ENCODE peak calls at places on chromosome 18, in five cellular contexts. One of them, this sample, is unnamed. For H3F3A, the result is how much of the 10 kb centered on the place peaks cover.

GRCh38 chr18:41771971-41772370 is 183.1 kb upstream of the PIK3C3 start:
- DNase-seq in PC-9: peak
- DNase-seq in GM23248: no peak
- DNase-seq in GM23338: no peak
- DNase-seq in PC-3: no peak
- DNase-seq in this sample: no peak

GRCh38 chr18:74840492-74841167 is 243.0 kb downstream of the ZNF407 start:
- DNase-seq in GM23338: no peak
- DNase-seq in GM23248: peak
- DNase-seq in PC-3: peak
- DNase-seq in PC-9: peak
- DNase-seq in this sample: no peak

GRCh38 chr18:62802523-62802922 is 87.2 kb downstream of the PHLPP1 start:
- DNase-seq in PC-3: no peak
- DNase-seq in PC-9: no peak
- DNase-seq in GM23248: no peak
- DNase-seq in GM23338: no peak
- DNase-seq in this sample: no peak

GRCh38 chr18:34084635-34085034 is 140.1 kb downstream of the NOL4 start:
- DNase-seq in PC-9: no peak
- DNase-seq in GM23248: no peak
- DNase-seq in PC-3: no peak
- DNase-seq in GM23338: no peak
- DNase-seq in this sample: no peak

GRCh38 chr18:74402806-74403433 is 54.2 kb downstream of the DIPK1C start:
- DNase-seq in PC-9: no peak
- DNase-seq in GM23248: no peak
- DNase-seq in PC-3: no peak
- DNase-seq in GM23338: peak
- DNase-seq in this sample: peak

GRCh38 chr18:54358495-54358793 is 738 bp downstream of the C18orf54 start:
- DNase-seq in PC-9: peak
- DNase-seq in GM23248: peak
- DNase-seq in PC-3: peak
- DNase-seq in GM23338: no peak
- DNase-seq in this sample: no peak

GRCh38 chr18:36636237-36636792 is 192.5 kb downstream of the TPGS2 start:
- DNase-seq in GM23248: no peak
- DNase-seq in PC-3: no peak
- DNase-seq in GM23338: no peak
- DNase-seq in PC-9: no peak
- DNase-seq in this sample: no peak

GRCh38 chr18:61628085-61628484 is 264.7 kb downstream of the RNF152 start:
- DNase-seq in GM23248: peak
- DNase-seq in PC-9: no peak
- DNase-seq in GM23338: no peak
- DNase-seq in PC-3: peak
- DNase-seq in this sample: no peak

GRCh38 chr18:65725421-65726050 is 25.3 kb upstream of the CDH7 start:
- DNase-seq in PC-3: peak
- DNase-seq in GM23248: no peak
- DNase-seq in GM23338: peak
- DNase-seq in PC-9: no peak
- DNase-seq in this sample: peak

GRCh38 chr18:13137041-13137938 is 81.3 kb upstream of the LDLRAD4 start:
- DNase-seq in PC-9: no peak
- DNase-seq in PC-3: no peak
- DNase-seq in GM23338: peak
- DNase-seq in GM23248: peak
- DNase-seq in this sample: peak

GRCh38 chr18:25348361-25349130 is 3.4 kb downstream of the ZNF521 start:
- DNase-seq in PC-9: no peak
- DNase-seq in GM23338: no peak
- DNase-seq in GM23248: no peak
- DNase-seq in PC-3: no peak
- DNase-seq in this sample: no peak

GRCh38 chr18:74896390-74896991 is 298.8 kb downstream of the ZNF407 start:
- DNase-seq in GM23338: peak
- DNase-seq in PC-9: peak
- DNase-seq in GM23248: peak
- DNase-seq in PC-3: peak
- DNase-seq in this sample: peak

GRCh38 chr18:67977067-67977616 is 460.6 kb upstream of the DSEL start:
- DNase-seq in PC-9: no peak
- DNase-seq in GM23248: no peak
- DNase-seq in PC-3: no peak
- DNase-seq in GM23338: no peak
- DNase-seq in this sample: no peak

GRCh38 chr18:11405804-11406203 is 203.6 kb upstream of the SLC35G4 start:
- DNase-seq in PC-3: no peak
- DNase-seq in GM23338: no peak
- DNase-seq in GM23248: no peak
- DNase-seq in PC-9: no peak
- DNase-seq in this sample: no peak

GRCh38 chr18:9736942-9737813 is 29.1 kb downstream of the RAB31 start:
- DNase-seq in GM23248: peak
- DNase-seq in PC-9: peak
- DNase-seq in GM23338: no peak
- DNase-seq in PC-3: peak
- DNase-seq in this sample: no peak

GRCh38 chr18:35409921-35410320 is 32.8 kb upstream of the ZNF396 start:
- DNase-seq in PC-9: no peak
- DNase-seq in PC-3: peak
- DNase-seq in GM23248: peak
- DNase-seq in GM23338: no peak
- DNase-seq in this sample: no peak

GRCh38 chr18:35410561-35410960 is 33.4 kb upstream of the ZNF396 start:
- DNase-seq in GM23338: no peak
- DNase-seq in PC-9: no peak
- DNase-seq in PC-3: no peak
- DNase-seq in GM23248: no peak
- DNase-seq in this sample: no peak

GRCh38 chr18:35415511-35416427 is 38.6 kb upstream of the ZNF396 start:
- DNase-seq in PC-3: no peak
- DNase-seq in PC-9: no peak
- DNase-seq in GM23248: peak
- DNase-seq in GM23338: no peak
- DNase-seq in this sample: no peak

GRCh38 chr18:35417223-35417622 is 40.1 kb upstream of the ZNF396 start:
- DNase-seq in GM23248: no peak
- DNase-seq in GM23338: no peak
- DNase-seq in PC-9: no peak
- DNase-seq in PC-3: no peak
- DNase-seq in this sample: no peak

GRCh38 chr18:35413163-35413511 is 36.0 kb upstream of the ZNF396 start:
- DNase-seq in GM23338: no peak
- DNase-seq in GM23248: no peak
- DNase-seq in PC-3: no peak
- DNase-seq in PC-9: no peak
- DNase-seq in this sample: no peak
- H3F3A ChIP-seq in GM23338: under half
- H3F3A ChIP-seq in GM23248: under half
- H3F3A ChIP-seq in PC-3: under half
- H3F3A ChIP-seq in PC-9: under half
- H3F3A ChIP-seq in this sample: under half

DNA sequence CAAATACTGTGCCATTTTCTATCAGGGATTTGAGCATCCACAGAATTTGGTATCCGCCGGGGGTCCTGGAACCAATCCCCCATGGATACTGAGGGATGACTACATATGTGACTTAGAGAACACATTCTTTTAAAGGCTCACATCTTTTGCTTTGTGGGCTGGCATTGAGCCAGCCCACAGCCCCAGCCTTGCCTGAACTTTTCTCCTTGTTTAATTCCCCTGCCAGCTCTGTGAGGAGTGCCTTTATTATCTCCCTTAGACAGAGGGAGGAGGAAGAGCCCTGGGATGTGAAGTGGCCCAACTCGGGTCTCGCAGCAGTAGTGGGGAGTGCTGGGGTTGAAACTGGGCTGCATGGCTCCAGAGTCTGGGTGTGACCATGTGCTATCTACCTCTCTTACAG is 7.6 kb downstream of the TTC39C start:
- DNase-seq in PC-3: no peak
- DNase-seq in PC-9: no peak
- DNase-seq in GM23248: peak
- DNase-seq in GM23338: no peak
- DNase-seq in this sample: no peak
- H3K27ac ChIP-seq in PC-3: peak
- H3K27ac ChIP-seq in PC-9: peak
- H3K27ac ChIP-seq in GM23248: no peak
- H3K27ac ChIP-seq in GM23338: peak
- H3K27ac ChIP-seq in this sample: no peak

GRCh38 chr18:58970943-58971799 is 106.5 kb downstream of the ZNF532 start:
- DNase-seq in GM23248: no peak
- DNase-seq in PC-3: no peak
- DNase-seq in GM23338: no peak
- DNase-seq in PC-9: no peak
- DNase-seq in this sample: no peak
- H3F3A ChIP-seq in GM23248: under half
- H3F3A ChIP-seq in PC-3: under half
- H3F3A ChIP-seq in GM23338: under half
- H3F3A ChIP-seq in PC-9: under half
- H3F3A ChIP-seq in this sample: under half

GRCh38 chr18:48376406-48376805 is 32.8 kb downstream of the ZBTB7C start:
- DNase-seq in GM23338: peak
- DNase-seq in PC-3: no peak
- DNase-seq in PC-9: no peak
- DNase-seq in GM23248: no peak
- DNase-seq in this sample: peak

GRCh38 chr18:48371854-48372598 is 37.2 kb downstream of the ZBTB7C start:
- DNase-seq in GM23338: no peak
- DNase-seq in GM23248: no peak
- DNase-seq in PC-9: no peak
- DNase-seq in PC-3: no peak
- DNase-seq in this sample: no peak

GRCh38 chr18:48375150-48375790 is 33.9 kb downstream of the ZBTB7C start:
- DNase-seq in PC-3: no peak
- DNase-seq in PC-9: no peak
- DNase-seq in GM23338: no peak
- DNase-seq in GM23248: no peak
- DNase-seq in this sample: no peak

GRCh38 chr18:48374423-48375149 is 34.6 kb downstream of the ZBTB7C start:
- DNase-seq in GM23248: peak
- DNase-seq in PC-9: no peak
- DNase-seq in PC-3: no peak
- DNase-seq in GM23338: no peak
- DNase-seq in this sample: no peak

DNA sequence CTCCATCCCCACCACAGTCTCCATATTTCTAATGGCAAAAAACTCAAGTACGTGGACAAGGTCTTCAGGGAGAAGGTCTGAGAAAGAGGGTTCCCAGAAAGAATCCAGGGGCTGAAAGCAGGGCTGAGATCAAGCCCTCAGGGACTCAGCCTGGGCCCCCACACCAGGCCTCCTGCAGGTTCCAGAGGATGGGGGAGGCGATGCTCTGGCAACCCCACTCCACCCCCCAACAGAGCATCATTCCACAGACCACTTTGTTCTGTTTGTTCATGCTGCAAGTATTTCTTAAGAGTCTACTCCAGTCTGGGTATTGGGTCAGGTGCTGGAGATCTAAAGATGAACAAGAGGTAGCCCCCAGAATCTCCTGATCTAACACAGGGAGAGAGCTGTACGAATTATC is 32.2 kb downstream of the ZBTB7C start:
- DNase-seq in PC-3: no peak
- DNase-seq in GM23338: no peak
- DNase-seq in PC-9: no peak
- DNase-seq in GM23248: no peak
- DNase-seq in this sample: no peak
- H3K27ac ChIP-seq in PC-3: no peak
- H3K27ac ChIP-seq in GM23338: no peak
- H3K27ac ChIP-seq in PC-9: no peak
- H3K27ac ChIP-seq in GM23248: no peak
- H3K27ac ChIP-seq in this sample: no peak

DNA sequence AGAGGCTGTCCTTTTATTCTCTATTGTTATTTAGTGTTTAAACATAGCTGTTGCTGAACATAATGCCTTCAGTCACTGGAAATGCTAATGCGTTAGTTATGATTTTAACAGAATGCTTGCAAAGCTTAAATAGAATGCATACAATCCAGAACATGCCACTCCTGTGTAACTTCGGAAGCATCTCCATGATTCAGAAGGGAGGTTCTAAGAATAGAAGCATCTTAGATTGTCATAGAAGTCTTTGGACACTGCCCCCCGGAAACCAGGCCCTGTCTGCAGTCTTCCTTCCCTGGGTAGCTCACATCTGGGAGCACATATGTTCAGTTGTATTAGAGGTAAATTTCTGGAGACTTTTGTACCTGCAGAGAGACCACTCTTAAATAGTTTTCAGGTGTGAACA is 73.2 kb downstream of the ZNF532 start:
- DNase-seq in PC-3: no peak
- DNase-seq in PC-9: no peak
- DNase-seq in GM23248: peak
- DNase-seq in GM23338: no peak
- DNase-seq in this sample: no peak
- H3F3A ChIP-seq in PC-3: under half
- H3F3A ChIP-seq in PC-9: under half
- H3F3A ChIP-seq in GM23248: under half
- H3F3A ChIP-seq in GM23338: under half
- H3F3A ChIP-seq in this sample: under half

This sample was measured in neural progenitor cell.